ENCODE peak calls at places on chromosome 22, in eight cellular contexts. Q, Z, F, K, U, T, V and L are unnamed samples.
A peak's percentile ranks its signal among the peaks of the same experiment; 100 is the strongest.

GRCh38 chr22:23180893-23181762 is 819 bp downstream of the BCR start:
- DNase-seq in Q (no peak), Z (peak; percentile 54), F (no peak), K (no peak), U (no peak), T (no peak), V (no peak), L (no peak)

GRCh38 chr22:44404341-44405020 is 91.7 kb upstream of the SHISAL1 start:
- DNase-seq in Q (no peak), Z (no peak), F (no peak), K (no peak), U (no peak), T (no peak), V (no peak), L (no peak)

GRCh38 chr22:22349455-22349836 is 104.9 kb downstream of the VPREB1 start:
- DNase-seq in Q (no peak), Z (no peak), F (no peak), K (no peak), U (no peak), T (no peak), V (no peak), L (no peak)

GRCh38 chr22:40021401-40022000 is 26.7 kb downstream of the FAM83F start:
- DNase-seq in Q (no peak), Z (no peak), F (no peak), K (no peak), U (no peak), T (no peak), V (no peak), L (no peak)

GRCh38 chr22:17271711-17272451 is 52.6 kb upstream of the ADA2 start:
- DNase-seq in Q (no peak), Z (no peak), F (no peak), K (no peak), U (no peak), T (no peak), V (no peak), L (no peak)

GRCh38 chr22:17108256-17109112 is 12.7 kb downstream of the TMEM121B start:
- DNase-seq in Q (no peak), Z (no peak), F (no peak), K (no peak), U (no peak), T (no peak), V (no peak), L (no peak)

GRCh38 chr22:49090853-49091135 is 736.9 kb downstream of the BRD1 start:
- DNase-seq in Q (no peak), Z (no peak), F (no peak), K (no peak), U (no peak), T (no peak), V (no peak), L (no peak)

GRCh38 chr22:20530368-20531153 is 23.2 kb downstream of the MED15 start:
- DNase-seq in Q (no peak), Z (no peak), F (peak; percentile 83), K (no peak), U (no peak), T (peak; percentile 56), V (no peak), L (no peak)

GRCh38 chr22:21642584-21643448 is 714 bp downstream of the SDF2L1 start:
- DNase-seq in Q (no peak), Z (peak; percentile 77), F (peak; percentile 44), K (no peak), U (peak; percentile 57), T (no peak), V (no peak), L (no peak)

GRCh38 chr22:37549704-37550059 is 10.6 kb upstream of the CDC42EP1 start:
- DNase-seq in Q (no peak), Z (no peak), F (peak; percentile 50), K (no peak), U (peak; percentile 90), T (no peak), V (no peak), L (no peak)

GRCh38 chr22:50008151-50009040 is 4.2 kb downstream of the IL17REL start:
- DNase-seq in Q (no peak), Z (no peak), F (no peak), K (no peak), U (no peak), T (no peak), V (no peak), L (no peak)

GRCh38 chr22:50045211-50046018 is 12.7 kb downstream of the TTLL8 start:
- DNase-seq in Q (no peak), Z (no peak), F (no peak), K (no peak), U (no peak), T (no peak), V (no peak), L (no peak)

GRCh38 chr22:43637861-43638260 is 174.2 kb downstream of the EFCAB6 start:
- DNase-seq in Q (no peak), Z (no peak), F (no peak), K (no peak), U (no peak), T (no peak), V (no peak), L (no peak)

GRCh38 chr22:38416621-38417251 is 38.3 kb downstream of the KCNJ4 start:
- DNase-seq in Q (no peak), Z (no peak), F (no peak), K (no peak), U (peak; percentile 19), T (no peak), V (no peak), L (no peak)

GRCh38 chr22:40323681-40324083 is 22.6 kb upstream of the ADSL start:
- DNase-seq in Q (no peak), Z (no peak), F (no peak), K (no peak), U (no peak), T (no peak), V (no peak), L (no peak)

GRCh38 chr22:20509344-20510047 is 2.1 kb downstream of the MED15 start:
- DNase-seq in Q (peak; percentile 74), Z (peak; percentile 53), F (peak; percentile 94), K (no peak), U (peak; percentile 67), T (no peak), V (peak; percentile 86), L (peak; percentile 76)

GRCh38 chr22:40979198-40979597 is 28.0 kb downstream of the RBX1 start:
- DNase-seq in Q (no peak), Z (no peak), F (no peak), K (no peak), U (no peak), T (no peak), V (no peak), L (no peak)

GRCh38 chr22:25563757-25564319 is 637 bp upstream of the GRK3 start:
- DNase-seq in Q (no peak), Z (peak; percentile 70), F (peak; percentile 6), K (no peak), U (no peak), T (no peak), V (peak; percentile 45), L (no peak)

GRCh38 chr22:28892175-28892731 is 8.9 kb downstream of the ZNRF3 start:
- DNase-seq in Q (no peak), Z (no peak), F (no peak), K (no peak), U (no peak), T (no peak), V (no peak), L (no peak)

GRCh38 chr22:20571531-20572007 is 64.2 kb downstream of the MED15 start:
- DNase-seq in Q (no peak), Z (peak; percentile 63), F (no peak), K (no peak), U (peak; percentile 43), T (no peak), V (no peak), L (no peak)

GRCh38 chr22:17120281-17120680 is 879 bp downstream of the TMEM121B start:
- DNase-seq in Q (no peak), Z (peak; percentile 52), F (peak; percentile 30), K (no peak), U (peak; percentile 51), T (no peak), V (no peak), L (no peak)

GRCh38 chr22:22395230-22395629 is 113.3 kb downstream of the ZNF280B start:
- DNase-seq in Q (no peak), Z (no peak), F (no peak), K (no peak), U (no peak), T (no peak), V (no peak), L (no peak)

GRCh38 chr22:46296257-46297150 is at the start of gene GTSE1:
- DNase-seq in Q (peak; percentile 87), Z (peak; percentile 99), F (peak; percentile 96), K (peak; percentile 86), U (peak; percentile 99), T (peak; percentile 93), V (peak; percentile 98), L (peak; percentile 86)
- TF ChIP-seq CTCF in Q (peak; percentile 18), Z (peak; percentile 29), F (peak; percentile 32), K (no peak), U (peak; percentile 38), T (no peak), V (no peak), L (no peak)

DNA sequence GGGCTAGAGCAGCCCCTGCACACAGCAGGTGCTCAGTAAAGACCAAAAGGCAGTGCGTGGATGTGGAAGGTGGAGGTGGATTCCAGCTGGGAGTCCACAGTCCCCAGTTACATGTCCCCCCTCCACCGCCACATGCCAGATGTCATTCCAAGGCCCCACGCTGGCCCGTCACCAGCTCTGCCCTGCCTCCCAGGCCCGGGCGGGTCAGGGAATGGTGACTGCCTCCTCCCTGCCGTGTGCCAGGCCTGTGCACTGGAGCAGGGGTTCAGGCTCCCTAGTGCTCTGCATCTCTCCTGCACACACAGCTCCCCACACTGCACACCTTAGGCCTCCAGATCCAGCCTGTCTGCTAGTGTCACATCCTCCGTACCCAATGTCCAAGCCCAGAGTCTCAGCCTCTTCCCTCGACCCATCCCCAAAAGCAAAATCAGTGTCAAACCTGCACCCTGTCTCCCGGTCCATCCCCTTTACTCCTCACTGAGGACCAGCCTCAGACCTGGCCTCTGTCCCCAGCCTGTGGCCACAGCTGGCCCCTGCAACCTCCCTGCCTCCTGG is 40.2 kb upstream of the PRODH start:
- DNase-seq in Q (no peak), Z (no peak), F (no peak), K (no peak), U (no peak), T (no peak), V (no peak), L (no peak)
- H3K4me3 ChIP-seq in Q (no peak overlapping the region), Z (no peak overlapping the region), F (no peak overlapping the region), K (no peak overlapping the region), U (no peak overlapping the region), T (no peak overlapping the region), V (no peak overlapping the region), L (no peak overlapping the region)

DNA sequence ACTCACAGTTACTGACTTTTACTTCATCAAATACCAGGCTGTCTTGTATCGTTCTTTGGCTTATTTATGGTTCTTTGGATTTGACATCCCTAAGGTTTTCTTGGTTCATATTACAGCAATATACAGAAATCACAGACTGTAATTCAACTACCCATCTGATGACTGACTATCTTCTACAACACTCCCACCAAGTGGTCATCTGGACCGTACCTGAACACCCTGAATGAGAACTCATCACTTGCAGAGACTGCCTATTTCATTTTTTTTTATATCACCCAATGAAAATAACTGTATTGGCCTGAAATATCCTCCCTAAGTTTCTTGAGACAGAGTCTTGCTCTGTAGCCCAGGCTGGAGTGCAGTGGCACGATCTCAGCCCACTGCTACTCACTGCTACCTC is 9.5 kb upstream of the UPB1 start:
- DNase-seq in Q (no peak), Z (peak; percentile 33), F (no peak), K (no peak), U (no peak), T (no peak), V (no peak), L (no peak)
- TF ChIP-seq CTCF in Q (no peak), Z (peak; percentile 23), F (no peak), K (peak; percentile 3), U (no peak), T (no peak), V (no peak), L (no peak)

GRCh38 chr22:46959369-46959768 is 196.9 kb downstream of the TBC1D22A start:
- DNase-seq in Q (no peak), Z (no peak), F (no peak), K (no peak), U (no peak), T (no peak), V (no peak), L (no peak)
- H3K4me3 ChIP-seq in Q (no peak overlapping the region), Z (no peak overlapping the region), F (no peak overlapping the region), K (no peak overlapping the region), U (no peak overlapping the region), T (no peak overlapping the region), V (no peak overlapping the region), L (no peak overlapping the region)